ENCODE peak calls at places on chromosomes 1 and 21, in four cellular contexts. M is endothelial cell of umbilical vein, I is K562, Y is A549. C is an unnamed sample.

GRCh38 chr1:235295902-235296350 is 32.1 kb downstream of the ARID4B start:
- DNase-seq in M (no peak), I (no peak), Y (no peak), C (no peak)

GRCh38 chr1:10101929-10102328 is 69.2 kb downstream of the UBE4B start:
- DNase-seq in M (no peak), I (no peak), Y (no peak), C (no peak)

GRCh38 chr1:232627171-232627570 is 2.8 kb downstream of the SIPA1L2 start:
- DNase-seq in M (no peak), I (no peak), Y (no peak), C (no peak)

GRCh38 chr1:172637522-172637921 is 21.4 kb upstream of the FASLG start:
- DNase-seq in M (no peak), I (peak), Y (no peak), C (peak)

GRCh38 chr1:75548721-75549480 is 62.0 kb downstream of the SLC44A5 start:
- DNase-seq in M (peak), I (no peak), Y (no peak), C (no peak)

GRCh38 chr1:201264072-201264471 is 19.2 kb upstream of the PKP1 start:
- DNase-seq in M (no peak), I (no peak), Y (no peak), C (no peak)

GRCh38 chr1:11961230-11961629 is 19.0 kb upstream of the MFN2 start:
- DNase-seq in M (peak), I (no peak), Y (no peak), C (no peak)

GRCh38 chr21:37868896-37869295 is 47.4 kb downstream of the KCNJ6 start:
- DNase-seq in M (no peak), I (no peak), Y (no peak), C (no peak)

GRCh38 chr1:116373451-116374339 is 651 bp downstream of the ATP1A1 start:
- DNase-seq in M (peak), I (peak), Y (no peak), C (peak)

GRCh38 chr1:229869225-229869624 is 197.8 kb upstream of the GALNT2 start:
- DNase-seq in M (no peak), I (no peak), Y (no peak), C (no peak)

GRCh38 chr1:182633657-182634281 is 29.6 kb upstream of the RGS16 start:
- DNase-seq in M (no peak), I (no peak), Y (no peak), C (peak)

GRCh38 chr1:17538428-17539130 is 919 bp upstream of the ARHGEF10L start:
- DNase-seq in M (no peak), I (no peak), Y (no peak), C (no peak)

GRCh38 chr1:38004284-38005101 is 821 bp downstream of the FHL3 start:
- DNase-seq in M (peak), I (no peak), Y (no peak), C (peak)

GRCh38 chr1:111735858-111736544 is 3.2 kb downstream of the INKA2 start:
- DNase-seq in M (no peak), I (no peak), Y (no peak), C (no peak)

GRCh38 chr21:19855522-19855921 is 1142.7 kb upstream of the NCAM2 start:
- DNase-seq in M (no peak), I (no peak), Y (no peak), C (no peak)

GRCh38 chr21:34367320-34367935 is 3.6 kb downstream of the KCNE2 start:
- DNase-seq in M (peak), I (no peak), Y (peak), C (peak)

GRCh38 chr1:28512058-28512611 is 6.3 kb downstream of the RCC1 start:
- DNase-seq in M (no peak), I (no peak), Y (no peak), C (peak)

GRCh38 chr1:93988634-93989350 is 79.6 kb upstream of the GCLM start:
- DNase-seq in M (no peak), I (no peak), Y (no peak), C (no peak)

GRCh38 chr1:178798232-178798861 is 72.5 kb downstream of the ANGPTL1 start:
- DNase-seq in M (no peak), I (no peak), Y (no peak), C (no peak)

GRCh38 chr21:45460611-45461368 is 55.8 kb downstream of the COL18A1 start:
- DNase-seq in M (no peak), I (no peak), Y (no peak), C (peak)

GRCh38 chr1:73218995-73219546 is 936.7 kb upstream of the NEGR1 start:
- DNase-seq in M (no peak), I (no peak), Y (no peak), C (no peak)

GRCh38 chr21:44294391-44295162 is 5.3 kb upstream of the PFKL start:
- DNase-seq in M (no peak), I (no peak), Y (no peak), C (peak)

GRCh38 chr1:9422921-9423505 is 116.3 kb upstream of the SLC25A33 start:
- DNase-seq in M (no peak), I (no peak), Y (no peak), C (no peak)

GRCh38 chr1:236030572-236030971 is 34.3 kb downstream of the NID1 start:
- DNase-seq in M (no peak), I (no peak), Y (no peak), C (no peak)

GRCh38 chr1:188128761-188129160 is 1300.0 kb downstream of the PLA2G4A start:
- DNase-seq in M (peak), I (no peak), Y (no peak), C (no peak)

GRCh38 chr1:10122926-10123325 is 87.4 kb upstream of the KIF1B start:
- DNase-seq in M (peak), I (no peak), Y (no peak), C (no peak)

GRCh38 chr1:247304046-247304445 is 27.6 kb downstream of the ZNF496 start:
- DNase-seq in M (no peak), I (no peak), Y (no peak), C (no peak)

GRCh38 chr21:34722684-34723300 is 54.0 kb downstream of the CLIC6 start:
- DNase-seq in M (no peak), I (peak), Y (no peak), C (no peak)

GRCh38 chr21:42351626-42352432 is 1.0 kb upstream of the TFF2 start:
- DNase-seq in M (no peak), I (no peak), Y (no peak), C (no peak)

GRCh38 chr1:17496419-17496818 is 43.1 kb upstream of the ARHGEF10L start:
- DNase-seq in M (no peak), I (no peak), Y (no peak), C (no peak)

GRCh38 chr1:145545055-145545454 is 62.7 kb upstream of the GPR89A start:
- DNase-seq in M (no peak), I (no peak), Y (no peak), C (no peak)

GRCh38 chr21:43361127-43361492 is 65.8 kb downstream of the SIK1 start:
- DNase-seq in M (no peak), I (no peak), Y (no peak), C (peak)

GRCh38 chr21:15063821-15064575 is 802 bp downstream of the NRIP1 start:
- DNase-seq in M (no peak), I (peak), Y (peak), C (no peak)

GRCh38 chr1:245604979-245605378 is 450.2 kb downstream of the KIF26B start:
- DNase-seq in M (no peak), I (no peak), Y (no peak), C (peak)

GRCh38 chr1:84582802-84583587 is 8.8 kb upstream of the CTBS start:
- DNase-seq in M (peak), I (no peak), Y (no peak), C (no peak)

GRCh38 chr21:14308234-14308633 is 74.7 kb downstream of the HSPA13 start:
- DNase-seq in M (no peak), I (no peak), Y (no peak), C (peak)

GRCh38 chr1:244049969-244050834 is 881 bp upstream of the ZBTB18 start:
- DNase-seq in M (no peak), I (no peak), Y (no peak), C (peak)

GRCh38 chr1:198088360-198089071 is 68.3 kb upstream of the NEK7 start:
- DNase-seq in M (peak), I (no peak), Y (peak), C (peak)
- TF ChIP-seq MAX in M (no peak), I (no peak), Y (no peak), C (no peak)

GRCh38 chr1:76682152-76682551 is 185.1 kb upstream of the ST6GALNAC5 start:
- DNase-seq in M (no peak), I (no peak), Y (no peak), C (no peak)
- TF ChIP-seq MAX in M (no peak), I (no peak), Y (no peak), C (no peak)

DNA sequence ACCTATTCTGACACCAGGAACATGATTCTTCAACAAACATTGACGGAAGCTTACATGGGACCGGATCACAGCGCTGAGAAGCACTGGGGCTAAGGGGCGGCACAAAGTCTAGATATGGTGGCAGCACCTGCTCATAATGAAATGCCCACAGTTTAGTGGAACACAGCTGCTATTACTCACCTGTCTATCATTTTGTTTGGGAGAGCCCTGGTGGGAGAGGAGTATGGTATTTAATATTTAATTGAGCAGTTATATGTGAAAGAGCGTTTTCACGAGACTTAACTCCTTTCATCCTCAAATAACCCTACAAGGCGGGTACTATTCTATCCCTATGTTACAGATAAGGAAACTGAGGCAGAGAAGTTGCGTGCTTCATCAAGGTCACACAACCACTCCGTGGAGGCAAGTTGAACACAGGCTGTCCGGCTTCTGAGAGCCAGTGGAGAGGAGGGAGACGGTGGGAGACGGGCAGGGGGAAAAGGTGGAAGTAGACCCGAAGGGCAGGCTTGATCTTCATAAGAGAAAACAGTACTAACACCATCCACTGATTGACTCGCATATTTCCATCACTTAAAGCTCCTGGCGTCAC is 789 bp upstream of the TSNAX start:
- DNase-seq in M (no peak), I (no peak), Y (no peak), C (no peak)
- TF ChIP-seq MAX in M (no peak), I (no peak), Y (no peak), C (no peak)

GRCh38 chr1:204267191-204267601 is 53.4 kb upstream of the GOLT1A start:
- DNase-seq in M (no peak), I (no peak), Y (no peak), C (no peak)
- TF ChIP-seq MAX in M (no peak), I (no peak), Y (no peak), C (no peak)

GRCh38 chr1:61080408-61081134 is 1.8 kb upstream of the NFIA start:
- DNase-seq in M (peak), I (no peak), Y (no peak), C (no peak)

GRCh38 chr1:61082336-61083013 is at the start of gene NFIA:
- DNase-seq in M (peak), I (peak), Y (peak), C (peak)

GRCh38 chr1:61083014-61083798 is 845 bp downstream of the NFIA start:
- DNase-seq in M (peak), I (peak), Y (no peak), C (no peak)

GRCh38 chr1:61081135-61081636 is 1.2 kb upstream of the NFIA start:
- DNase-seq in M (no peak), I (no peak), Y (no peak), C (no peak)

GRCh38 chr1:61081637-61082335 is 575 bp upstream of the NFIA start:
- DNase-seq in M (peak), I (no peak), Y (peak), C (peak)
- TF ChIP-seq MAX in M (no peak), I (no peak), Y (no peak), C (no peak)

GRCh38 chr1:65963161-65963888 is 170.6 kb downstream of the PDE4B start:
- DNase-seq in M (no peak), I (no peak), Y (no peak), C (no peak)

GRCh38 chr1:65959896-65960295 is 167.2 kb downstream of the PDE4B start:
- DNase-seq in M (peak), I (no peak), Y (no peak), C (no peak)

GRCh38 chr1:65955503-65955902 is 162.8 kb downstream of the PDE4B start:
- DNase-seq in M (no peak), I (no peak), Y (no peak), C (no peak)

GRCh38 chr1:65955071-65955470 is 162.4 kb downstream of the PDE4B start:
- DNase-seq in M (no peak), I (no peak), Y (no peak), C (no peak)

DNA sequence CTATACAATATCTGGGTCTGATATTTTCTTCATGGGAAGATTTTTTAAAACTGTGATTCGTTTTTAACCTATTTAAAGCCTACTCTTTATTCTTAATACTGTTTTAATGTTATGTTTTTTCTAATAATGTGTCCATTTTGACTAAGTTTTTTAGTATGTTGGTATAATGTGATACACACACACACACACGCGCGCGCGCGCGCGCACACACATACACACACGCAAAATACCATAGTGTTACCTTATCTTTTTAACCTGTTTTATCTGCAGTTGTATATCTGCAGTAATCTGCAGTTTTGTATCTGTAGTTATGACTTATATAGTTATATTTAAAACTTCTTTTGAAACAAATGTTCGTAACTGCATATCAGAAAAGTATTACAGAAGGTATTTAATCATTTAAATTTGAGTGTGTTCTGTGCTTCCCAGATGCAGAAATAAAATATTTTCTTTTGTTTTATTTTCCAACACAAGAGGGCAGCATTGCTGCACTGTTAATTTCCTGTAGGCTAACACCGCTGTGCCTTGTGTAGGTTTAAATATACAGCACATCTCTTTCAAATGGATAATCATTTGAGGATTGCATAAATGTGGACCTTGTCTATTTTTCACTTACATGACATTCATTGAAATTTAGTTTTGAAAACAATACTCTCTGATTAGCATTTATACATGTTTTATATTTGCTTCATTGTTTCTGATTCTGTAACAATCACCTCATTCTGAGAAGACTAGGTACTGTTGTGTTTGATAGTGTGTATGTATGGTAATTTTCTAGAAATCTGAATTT is 166.1 kb downstream of the PDE4B start:
- DNase-seq in M (peak), I (peak), Y (peak), C (peak)
- TF ChIP-seq MAX in M (no peak), I (no peak), Y (no peak), C (no peak)

GRCh38 chr1:44894591-44894990 is 51.5 kb upstream of the PTCH2 start:
- DNase-seq in M (peak), I (no peak), Y (no peak), C (no peak)
- TF ChIP-seq MAX in M (no peak), I (no peak), Y (no peak), C (no peak)

C was measured in NB4.